ENCODE peak calls at places on chromosome 16, in seven cellular contexts. E is tibial nerve, G is AG04450, B is brain microvascular endothelial cell, Q is A549, L is pancreas, A is PC-3. C is an unnamed sample.

GRCh38 chr16:84434800-84435199 is 66.5 kb downstream of the ATP2C2 start:
- DNase-seq in E (no peak), A (no peak), Q (no peak), L (no peak), B (no peak), G (no peak), C (no peak)

GRCh38 chr16:21611546-21612384 is 12.4 kb downstream of the METTL9 start:
- DNase-seq in L (no peak), Q (no peak), G (no peak), E (no peak), B (no peak), A (peak), C (peak)

GRCh38 chr16:21626659-21627277 is 25.6 kb downstream of the IGSF6 start:
- DNase-seq in Q (peak), E (peak), A (peak), L (no peak), G (peak), B (peak), C (peak)

GRCh38 chr16:80122155-80122554 is 418.6 kb upstream of the DYNLRB2 start:
- DNase-seq in L (no peak), E (peak), A (no peak), G (no peak), B (no peak), Q (no peak), C (no peak)

GRCh38 chr16:18932243-18932997 is 6.2 kb upstream of the SMG1 start:
- DNase-seq in B (peak), E (no peak), A (peak), G (no peak), L (no peak), Q (no peak), C (no peak)

GRCh38 chr16:4293822-4294457 is 21.1 kb upstream of the TFAP4 start:
- DNase-seq in A (peak), E (no peak), G (no peak), Q (peak), L (peak), B (peak), C (no peak)

GRCh38 chr16:58418601-58419000 is 26.3 kb downstream of the GINS3 start:
- DNase-seq in E (no peak), L (no peak), B (peak), G (no peak), A (peak), Q (no peak), C (no peak)

GRCh38 chr16:79542196-79542859 is 58.2 kb downstream of the MAF start:
- DNase-seq in A (no peak), E (peak), Q (no peak), B (no peak), L (no peak), G (no peak), C (no peak)

GRCh38 chr16:1816396-1817275 is 10.0 kb downstream of the HAGH start:
- DNase-seq in A (no peak), L (no peak), Q (no peak), B (no peak), E (no peak), G (no peak), C (no peak)

GRCh38 chr16:24540575-24541240 is 1.3 kb downstream of the RBBP6 start:
- DNase-seq in A (peak), B (no peak), E (no peak), L (no peak), Q (peak), G (no peak), C (peak)

GRCh38 chr16:89142474-89143197 is 28.9 kb upstream of the CDH15 start:
- DNase-seq in Q (no peak), B (no peak), L (no peak), G (no peak), A (no peak), E (no peak), C (no peak)

GRCh38 chr16:46858151-46858550 is 26.0 kb upstream of the GPT2 start:
- DNase-seq in B (no peak), Q (no peak), G (no peak), A (no peak), L (no peak), E (no peak), C (no peak)

GRCh38 chr16:46859719-46860152 is 24.4 kb upstream of the GPT2 start:
- DNase-seq in L (no peak), G (peak), E (no peak), Q (peak), B (peak), A (peak), C (peak)

GRCh38 chr16:46854846-46855245 is 23.9 kb upstream of the C16orf87 start:
- DNase-seq in G (no peak), A (no peak), Q (no peak), B (no peak), L (no peak), E (no peak), C (no peak)

GRCh38 chr16:46855389-46855788 is 24.4 kb upstream of the C16orf87 start:
- DNase-seq in E (no peak), G (no peak), L (no peak), Q (no peak), B (no peak), A (no peak), C (no peak)

DNA sequence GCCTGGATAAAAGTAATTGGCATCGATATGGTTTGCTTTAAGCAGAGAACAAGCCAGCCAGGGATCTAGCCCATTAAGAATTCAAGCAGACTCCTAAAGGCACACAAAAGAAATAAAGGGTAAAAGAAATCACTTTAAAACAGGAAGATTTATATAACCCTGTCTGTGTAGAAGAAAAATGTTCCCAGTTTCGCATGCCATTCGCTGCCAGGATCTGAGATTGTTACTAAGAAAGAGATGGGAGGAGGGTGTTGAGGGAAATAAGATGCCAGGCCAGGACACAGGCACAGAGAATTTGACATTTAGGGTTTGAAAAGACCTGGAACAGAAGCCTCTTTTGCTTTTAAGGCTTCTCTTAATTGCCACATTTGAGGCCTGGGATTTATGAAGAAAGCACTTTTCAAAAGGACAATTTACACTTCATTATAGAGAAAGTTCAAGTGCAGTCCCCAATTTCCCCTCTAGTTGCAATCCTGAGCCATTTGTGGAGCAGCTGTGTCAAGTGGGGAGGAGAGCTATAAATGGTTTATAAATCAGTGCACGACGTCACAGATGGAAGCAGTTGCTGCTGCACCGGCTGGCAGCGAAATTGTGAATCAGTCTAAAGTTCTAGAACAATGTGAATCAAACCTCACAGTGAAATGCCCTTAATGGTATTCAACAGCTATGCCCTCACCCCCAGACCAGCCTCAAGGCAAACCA is 26.4 kb upstream of the C16orf87 start:
- DNase-seq in Q (peak), L (peak), G (peak), B (peak), A (peak), E (no peak), C (peak)
- TF ChIP-seq CTCF in Q (no peak), L (peak), G (peak), B (peak), A (peak), E (peak), C (peak)

GRCh38 chr16:12801511-12802042 is 2.1 kb downstream of the CPPED1 start:
- DNase-seq in L (no peak), Q (peak), G (no peak), A (no peak), E (peak), B (peak), C (peak)
- H3K27ac ChIP-seq in L (no peak), Q (peak), G (peak), A (no peak), E (peak), B (peak), C (peak)

GRCh38 chr16:27214084-27214961 is 11.0 kb downstream of the KDM8 start:
- DNase-seq in E (no peak), L (peak), G (no peak), A (no peak), Q (no peak), B (no peak), C (no peak)
- TF ChIP-seq CTCF in E (no peak), L (no peak), G (no peak), A (no peak), Q (no peak), B (no peak), C (no peak)

GRCh38 chr16:76634847-76635697 is 357.9 kb downstream of the CNTNAP4 start:
- DNase-seq in B (no peak), Q (no peak), E (no peak), A (no peak), L (no peak), G (no peak), C (no peak)
- H3K27ac ChIP-seq in B (no peak), Q (no peak), E (no peak), A (no peak), L (no peak), G (no peak), C (no peak)

GRCh38 chr16:2842340-2843000 is 12.4 kb downstream of the ZG16B start:
- DNase-seq in E (no peak), G (no peak), A (no peak), Q (peak), B (no peak), L (peak), C (no peak)
- TF ChIP-seq CTCF in E (peak), G (peak), A (peak), Q (peak), B (peak), L (peak), C (peak)

GRCh38 chr16:11669380-11670146 is 1.3 kb downstream of the SNN start:
- DNase-seq in A (no peak), E (peak), L (peak), B (no peak), Q (no peak), G (no peak), C (no peak)
- H3K27ac ChIP-seq in A (no peak), E (peak), L (peak), B (no peak), Q (peak), G (no peak), C (peak)

GRCh38 chr16:11402051-11402744 is 56.9 kb downstream of the RMI2 start:
- DNase-seq in L (no peak), Q (no peak), B (no peak), G (no peak), A (no peak), E (no peak), C (no peak)
- TF ChIP-seq CTCF in L (no peak), Q (no peak), B (no peak), G (no peak), A (no peak), E (no peak), C (no peak)

GRCh38 chr16:67775273-67775672 is 31.1 kb downstream of the RANBP10 start:
- DNase-seq in B (no peak), E (no peak), L (no peak), A (no peak), G (no peak), Q (no peak), C (no peak)

GRCh38 chr16:67774457-67774853 is 31.9 kb downstream of the RANBP10 start:
- DNase-seq in G (no peak), Q (no peak), A (no peak), L (no peak), B (no peak), E (no peak), C (no peak)

GRCh38 chr16:67773099-67773498 is 33.3 kb downstream of the RANBP10 start:
- DNase-seq in A (no peak), G (no peak), L (peak), Q (no peak), B (peak), E (peak), C (no peak)

GRCh38 chr16:67770371-67770991 is 35.9 kb downstream of the RANBP10 start:
- DNase-seq in Q (no peak), B (peak), G (no peak), A (no peak), E (no peak), L (no peak), C (no peak)

GRCh38 chr16:67773569-67774456 is 32.5 kb downstream of the RANBP10 start:
- DNase-seq in G (no peak), L (no peak), B (no peak), A (no peak), E (no peak), Q (no peak), C (no peak)
- H3K27ac ChIP-seq in G (peak), L (peak), B (no peak), A (no peak), E (no peak), Q (no peak), C (peak)

GRCh38 chr16:68084504-68085258 is 489 bp upstream of the NFATC3 start:
- DNase-seq in A (no peak), E (peak), Q (peak), G (no peak), L (peak), B (peak), C (peak)
- TF ChIP-seq CTCF in A (no peak), E (peak), Q (no peak), G (no peak), L (no peak), B (peak), C (peak)

GRCh38 chr16:3099732-3100499 is 822 bp upstream of the ZSCAN10 start:
- DNase-seq in Q (peak), A (peak), G (peak), B (peak), E (peak), L (peak), C (peak)
- H3K27ac ChIP-seq in Q (peak), A (no peak), G (peak), B (no peak), E (no peak), L (no peak), C (peak)